ENCODE peak calls at places on chromosomes 12 and 14, in four cellular contexts. V, E, W and X are unnamed samples.

GRCh38 chr12:10358131-10358530 is 31.7 kb downstream of the KLRK1 start:
- DNase-seq in V (no peak), E (no peak), W (no peak), X (no peak)

GRCh38 chr12:22731231-22731630 is 106.3 kb downstream of the ETNK1 start:
- DNase-seq in V (no peak), E (no peak), W (no peak), X (no peak)

GRCh38 chr12:66269757-66270383 is 32.4 kb upstream of the HELB start:
- DNase-seq in V (no peak), E (peak; percentile 5), W (peak; percentile 40), X (no peak)

GRCh38 chr12:64625243-64626077 is 15.2 kb downstream of the RASSF3 start:
- DNase-seq in V (no peak), E (peak; percentile 78), W (peak; percentile 85), X (peak; percentile 26)

GRCh38 chr12:106178582-106178981 is 39.8 kb upstream of the NUAK1 start:
- DNase-seq in V (no peak), E (no peak), W (no peak), X (no peak)

GRCh38 chr12:68587448-68587873 is 23.2 kb upstream of the RAP1B start:
- DNase-seq in V (no peak), E (peak; percentile 65), W (no peak), X (no peak)

GRCh38 chr12:118212627-118213026 is 76.7 kb downstream of the PEBP1 start:
- DNase-seq in V (no peak), E (no peak), W (no peak), X (no peak)

GRCh38 chr12:43154498-43155045 is 397.4 kb downstream of the ADAMTS20 start:
- DNase-seq in V (no peak), E (no peak), W (no peak), X (no peak)

GRCh38 chr14:68527329-68527851 is 265.5 kb downstream of the ZFP36L1 start:
- DNase-seq in V (no peak), E (no peak), W (no peak), X (no peak)

GRCh38 chr12:81896771-81897170 is 137.6 kb upstream of the PPFIA2 start:
- DNase-seq in V (peak; percentile 20), E (no peak), W (no peak), X (no peak)

GRCh38 chr14:60653388-60653690 is 4.1 kb upstream of the SIX1 start:
- DNase-seq in V (peak; percentile 42), E (no peak), W (no peak), X (no peak)

GRCh38 chr12:112091563-112091962 is 17.0 kb downstream of the NAA25 start:
- DNase-seq in V (no peak), E (no peak), W (no peak), X (no peak)

GRCh38 chr12:5396541-5396940 is 35.4 kb upstream of the NTF3 start:
- DNase-seq in V (no peak), E (no peak), W (no peak), X (no peak)
- TF ChIP-seq NR2C2 in V (no peak), E (no peak), W (no peak), X (no peak)

DNA sequence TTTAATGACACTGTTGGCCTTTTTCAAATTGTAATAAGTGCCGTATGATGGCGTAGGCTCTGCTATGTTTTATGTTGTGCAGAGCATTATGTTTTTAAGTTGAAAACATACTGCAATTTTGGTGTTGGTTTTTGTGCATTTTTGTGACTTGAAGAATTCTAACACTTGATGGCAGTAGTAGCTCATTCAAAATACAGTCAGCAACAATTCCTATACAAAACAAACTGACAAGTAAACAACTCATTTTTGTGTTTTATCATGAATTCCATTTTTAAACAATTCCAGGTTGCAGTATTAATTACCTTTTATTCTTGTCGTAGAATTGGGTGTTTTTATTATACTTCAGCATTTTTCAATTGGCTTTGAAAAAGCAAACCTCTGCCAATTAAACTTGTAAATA is 4.0 kb upstream of the CCER1 start:
- DNase-seq in V (no peak), E (no peak), W (no peak), X (no peak)
- TF ChIP-seq NR2C2 in V (no peak), E (no peak), W (no peak), X (no peak)

GRCh38 chr12:116200812-116201211 is 76.7 kb downstream of the MED13L start:
- DNase-seq in V (no peak), E (no peak), W (no peak), X (no peak)

GRCh38 chr12:116199160-116199559 is 78.3 kb downstream of the MED13L start:
- DNase-seq in V (no peak), E (no peak), W (no peak), X (no peak)

GRCh38 chr12:116196226-116196625 is 81.3 kb downstream of the MED13L start:
- DNase-seq in V (no peak), E (no peak), W (no peak), X (peak; percentile 45)

GRCh38 chr12:116194935-116195431 is 82.5 kb downstream of the MED13L start:
- DNase-seq in V (no peak), E (peak; percentile 79), W (no peak), X (no peak)

DNA sequence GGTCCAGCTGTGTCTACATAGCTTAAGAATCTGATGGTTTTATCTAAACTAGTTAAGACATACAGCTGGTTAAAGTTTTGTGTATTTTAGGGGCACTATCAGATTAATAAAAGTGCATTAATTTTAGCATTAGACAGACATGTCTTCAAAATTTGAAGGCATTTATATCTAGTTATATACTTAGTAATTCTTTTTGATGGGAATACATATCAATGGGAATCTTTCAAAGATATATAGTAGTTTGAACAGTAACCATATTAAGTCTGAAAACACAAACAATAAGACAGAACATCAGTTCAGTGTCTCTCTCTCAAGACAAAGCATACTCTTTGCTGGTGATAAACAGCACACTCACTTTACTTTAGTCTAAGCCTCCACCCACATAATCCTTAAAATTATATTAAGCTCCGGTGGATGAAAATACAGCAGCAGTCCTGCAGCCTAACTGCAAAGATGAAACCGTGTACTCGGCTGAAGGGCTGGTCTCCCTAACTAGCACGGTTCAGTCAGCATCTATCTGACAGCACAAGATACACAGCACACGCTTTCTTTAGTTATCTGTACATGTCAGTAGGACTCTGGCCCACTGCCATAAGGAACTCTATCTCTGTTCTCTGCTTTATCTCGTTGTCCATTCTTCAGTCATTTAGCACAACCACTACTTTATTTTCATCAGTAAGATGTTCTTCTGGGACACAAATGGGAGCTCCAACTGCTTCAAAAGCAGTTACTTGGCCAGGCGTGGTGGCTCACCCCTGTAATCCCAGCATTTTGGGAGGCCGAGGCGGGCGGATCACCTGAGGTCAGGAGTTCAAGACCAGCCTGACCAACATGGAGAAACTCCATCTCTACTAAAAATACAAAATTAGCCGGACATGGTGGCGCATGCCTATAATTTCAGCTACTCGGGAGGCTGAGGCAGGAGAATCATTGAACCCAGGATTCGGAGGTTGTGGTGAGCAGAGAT is 80.5 kb downstream of the MED13L start:
- DNase-seq in V (no peak), E (no peak), W (no peak), X (peak; percentile 97)
- TF ChIP-seq NR2C2 in V (no peak), E (no peak), W (no peak), X (no peak)

DNA sequence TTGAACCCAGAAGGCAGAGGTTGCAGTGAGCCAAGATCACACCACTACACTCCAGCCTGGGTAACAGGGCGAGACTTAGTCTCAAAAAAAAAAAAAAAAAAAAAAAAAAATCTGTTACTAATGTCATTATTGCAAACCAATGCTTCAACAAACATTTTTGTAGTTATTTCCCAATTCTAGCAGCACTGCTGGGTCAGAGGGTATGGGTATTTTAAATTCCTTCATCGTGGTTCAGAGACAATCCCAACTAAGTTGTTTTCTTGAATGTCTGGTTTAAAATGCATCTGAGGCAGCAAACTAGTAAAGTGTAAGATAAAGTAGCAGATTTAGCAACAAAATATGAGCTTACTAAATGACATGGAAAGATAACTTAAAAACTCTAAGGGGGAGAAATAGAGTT is 65.6 kb downstream of the FERMT2 start:
- DNase-seq in V (no peak), E (no peak), W (no peak), X (no peak)
- TF ChIP-seq NR2C2 in V (no peak), E (no peak), W (no peak), X (no peak)